ENCODE peak calls at places on chromosome 1, in seven cellular contexts. G is HCT116, E is K562, W is GM12878, I is NT2/D1, O is H1, B is HepG2. M is an unnamed sample.

GRCh38 chr1:201711101-201711597 is 117.8 kb upstream of the IPO9 start:
- DNase-seq in W (no peak), G (no peak), I (no peak), B (no peak), E (no peak), O (no peak), M (no peak)

GRCh38 chr1:156840186-156840585 is 18.7 kb downstream of the INSRR start:
- DNase-seq in I (no peak), E (no peak), G (no peak), O (no peak), B (no peak), W (no peak), M (no peak)

GRCh38 chr1:88595355-88595754 is 88.7 kb upstream of the PKN2 start:
- DNase-seq in I (no peak), E (peak; percentile 35), G (peak; percentile 62), W (peak; percentile 12), O (no peak), B (peak; percentile 65), M (no peak)

GRCh38 chr1:115794976-115795375 is 26.5 kb upstream of the CASQ2 start:
- DNase-seq in E (no peak), G (no peak), W (no peak), I (no peak), B (no peak), O (no peak), M (no peak)

GRCh38 chr1:244964112-244964971 is 100.0 kb upstream of the HNRNPU start:
- DNase-seq in W (no peak), I (no peak), B (peak; percentile 34), E (peak; percentile 30), G (no peak), O (no peak), M (peak; percentile 56)

GRCh38 chr1:78254517-78254916 is 208.8 kb downstream of the GIPC2 start:
- DNase-seq in B (no peak), O (no peak), E (no peak), I (no peak), W (no peak), G (no peak), M (no peak)

GRCh38 chr1:184557423-184558347 is 170.9 kb downstream of the C1orf21 start:
- DNase-seq in E (no peak), W (no peak), B (no peak), G (no peak), O (no peak), I (no peak), M (no peak)

GRCh38 chr1:228141082-228141870 is 1.2 kb downstream of the GUK1 start:
- DNase-seq in G (no peak), B (no peak), O (no peak), E (peak; percentile 79), W (no peak), I (no peak), M (peak; percentile 34)

GRCh38 chr1:228867951-228868730 is 132.9 kb downstream of the RHOU start:
- DNase-seq in E (no peak), I (no peak), G (no peak), W (no peak), O (peak; percentile 33), B (no peak), M (no peak)

GRCh38 chr1:115539061-115539460 is 102.7 kb upstream of the VANGL1 start:
- DNase-seq in O (no peak), E (no peak), B (no peak), G (no peak), I (no peak), W (no peak), M (no peak)

GRCh38 chr1:119373465-119373864 is 4.9 kb downstream of the HAO2 start:
- DNase-seq in G (no peak), I (no peak), B (no peak), E (no peak), W (no peak), O (no peak), M (no peak)

GRCh38 chr1:7680791-7681165 is 90.3 kb upstream of the VAMP3 start:
- DNase-seq in I (no peak), W (no peak), O (peak; percentile 58), B (no peak), E (no peak), G (no peak), M (peak; percentile 75)
- TF ChIP-seq YY1 in I (no peak), W (no peak), O (no peak), B (peak; percentile 12), E (no peak), G (no peak), M (no peak)

GRCh38 chr1:212290608-212291007 is 5.4 kb downstream of the PPP2R5A start:
- DNase-seq in G (no peak), O (no peak), W (no peak), B (peak; percentile 16), E (no peak), I (no peak), M (no peak)
- TF ChIP-seq YY1 in G (no peak), O (no peak), W (no peak), B (no peak), E (no peak), I (no peak), M (no peak)

GRCh38 chr1:21344098-21344749 is 54.0 kb upstream of the ECE1 start:
- DNase-seq in I (no peak), B (no peak), E (no peak), G (no peak), O (no peak), W (no peak), M (peak; percentile 23)

GRCh38 chr1:21347072-21347581 is 56.9 kb upstream of the ECE1 start:
- DNase-seq in I (no peak), G (no peak), B (no peak), W (no peak), O (no peak), E (no peak), M (no peak)

GRCh38 chr1:21344750-21345443 is 54.6 kb upstream of the ECE1 start:
- DNase-seq in B (no peak), O (peak; percentile 65), I (no peak), W (no peak), E (no peak), G (no peak), M (peak; percentile 60)

GRCh38 chr1:21349693-21350092 is 59.4 kb upstream of the ECE1 start:
- DNase-seq in I (no peak), O (no peak), G (no peak), W (no peak), E (no peak), B (no peak), M (no peak)

GRCh38 chr1:21346304-21347071 is 56.2 kb upstream of the ECE1 start:
- DNase-seq in G (no peak), W (no peak), E (no peak), I (no peak), O (no peak), B (no peak), M (no peak)
- TF ChIP-seq YY1 in G (no peak), W (no peak), E (no peak), I (no peak), O (no peak), B (no peak), M (no peak)

DNA sequence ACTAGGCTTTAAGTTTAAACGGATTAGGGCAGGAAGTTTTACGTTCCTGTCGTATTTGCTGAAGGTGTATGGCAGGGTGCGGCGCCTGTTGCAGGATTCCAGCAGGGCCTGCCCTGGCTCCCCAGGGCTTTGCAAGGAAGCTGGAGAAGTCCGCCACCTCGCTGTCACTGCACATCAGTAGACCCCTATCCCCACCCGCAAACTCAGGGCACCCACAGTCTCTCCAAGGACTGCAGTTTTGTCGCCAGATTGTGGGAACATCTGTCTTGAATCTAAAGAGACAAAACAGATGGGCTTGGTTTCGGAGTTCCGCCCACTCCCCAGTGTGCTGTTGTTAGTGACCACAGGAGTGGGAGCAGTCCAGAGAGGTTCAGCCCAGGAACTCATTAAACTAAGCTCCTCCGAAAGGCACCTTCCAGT is 110.9 kb downstream of the CDC7 start:
- DNase-seq in B (no peak), E (no peak), W (no peak), G (no peak), I (no peak), O (no peak), M (no peak)
- TF ChIP-seq YY1 in B (no peak), E (no peak), W (no peak), G (no peak), I (no peak), O (no peak), M (no peak)

DNA sequence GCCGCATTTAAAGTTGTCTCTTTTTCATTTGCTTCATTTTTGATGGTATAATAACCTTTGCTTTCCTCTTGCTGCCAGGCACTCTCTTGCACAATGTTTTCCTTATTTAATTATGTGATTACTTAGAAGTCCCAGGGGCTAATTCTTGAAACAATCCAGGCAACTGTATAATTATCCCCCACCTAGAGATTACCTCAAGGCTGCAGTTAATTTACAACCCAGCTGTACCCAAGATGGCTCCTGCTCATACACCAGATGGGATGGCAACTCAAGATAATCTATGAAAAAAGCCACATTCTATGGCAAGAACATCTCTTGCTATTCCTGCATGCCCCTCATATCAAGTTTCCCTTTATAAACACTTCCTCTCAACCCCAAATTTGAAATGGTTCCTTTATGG is 1042.4 kb downstream of the PLA2G4A start:
- DNase-seq in E (no peak), G (no peak), B (no peak), W (no peak), O (no peak), I (no peak), M (peak; percentile 43)
- TF ChIP-seq YY1 in E (no peak), G (no peak), B (no peak), W (no peak), O (no peak), I (no peak), M (no peak)

M was measured in SK-N-SH.